ENCODE peak calls at places on chromosomes 12 and 14, in five cellular contexts. Z is heart left ventricle; N is activated CD8-positive, alpha-beta memory T cell treated with anti-CD3 and anti-CD28 coated beads for 1 hour; X is H7; G is AML-193. J is an unnamed sample.

GRCh38 chr12:52603314-52603713 is 2.1 kb upstream of the KRT72 start:
- DNase-seq in Z (no peak), G (no peak), X (no peak), N (no peak), J (no peak)

GRCh38 chr12:7129647-7130536 is at the start of gene CLSTN3:
- DNase-seq in G (peak; percentile 47), N (peak; percentile 77), Z (peak; percentile 89), X (peak; percentile 100), J (peak; percentile 96)

GRCh38 chr12:68007466-68007865 is 18.2 kb downstream of the IFNG-AS1 start:
- DNase-seq in Z (no peak), X (no peak), N (no peak), G (no peak), J (no peak)

GRCh38 chr14:44961151-44961729 is 507 bp downstream of the KLHL28 start:
- DNase-seq in Z (peak; percentile 56), X (peak; percentile 40), G (peak; percentile 43), N (peak; percentile 44), J (peak; percentile 82)

GRCh38 chr12:127926004-127926403 is 341.0 kb upstream of the TMEM132C start:
- DNase-seq in Z (peak; percentile 32), G (no peak), N (no peak), X (peak; percentile 40), J (peak; percentile 55)

GRCh38 chr12:5623411-5623810 is 191.5 kb downstream of the NTF3 start:
- DNase-seq in X (no peak), N (no peak), G (no peak), Z (no peak), J (no peak)

GRCh38 chr14:98878278-98878677 is 393.7 kb downstream of the BCL11B start:
- DNase-seq in N (no peak), G (no peak), Z (no peak), X (no peak), J (no peak)

GRCh38 chr12:13085968-13086686 is 17.3 kb downstream of the GSG1 start:
- DNase-seq in Z (no peak), N (no peak), G (no peak), X (no peak), J (no peak)

GRCh38 chr12:54140958-54141388 is 47.8 kb downstream of the SMUG1 start:
- DNase-seq in N (no peak), G (no peak), Z (no peak), X (peak; percentile 47), J (peak; percentile 81)

GRCh38 chr14:103686831-103687485 is 28.3 kb downstream of the XRCC3 start:
- DNase-seq in G (no peak), X (no peak), N (no peak), Z (no peak), J (peak; percentile 9)

GRCh38 chr12:93886533-93887511 is 209.6 kb downstream of the CRADD start:
- DNase-seq in X (no peak), Z (no peak), G (no peak), N (no peak), J (no peak)

GRCh38 chr12:68327896-68328295 is 4.3 kb downstream of the MDM1 start:
- DNase-seq in N (no peak), G (no peak), X (no peak), Z (no peak), J (no peak)

GRCh38 chr14:71491925-71492324 is 440.3 kb upstream of the RGS6 start:
- DNase-seq in X (no peak), Z (no peak), N (no peak), G (no peak), J (no peak)

GRCh38 chr12:50505386-50505827 is 622 bp downstream of the DIP2B start:
- DNase-seq in Z (peak; percentile 49), G (no peak), N (peak; percentile 11), X (no peak), J (peak; percentile 49)

GRCh38 chr14:54654600-54654999 is 87.7 kb downstream of the SAMD4A start:
- DNase-seq in N (no peak), G (no peak), X (no peak), Z (no peak), J (no peak)

GRCh38 chr12:62190921-62191746 is 69.1 kb upstream of the USP15 start:
- DNase-seq in G (no peak), N (no peak), Z (peak; percentile 26), X (peak; percentile 71), J (peak; percentile 45)

GRCh38 chr12:105253882-105254513 is 18.0 kb upstream of the APPL2 start:
- DNase-seq in N (no peak), X (no peak), G (no peak), Z (no peak), J (peak; percentile 49)

GRCh38 chr14:99202516-99202915 is 69.5 kb downstream of the BCL11B start:
- DNase-seq in X (no peak), N (no peak), Z (peak; percentile 10), G (no peak), J (no peak)

GRCh38 chr12:108854453-108855283 is 2.7 kb downstream of the SSH1 start:
- DNase-seq in N (no peak), X (no peak), G (no peak), Z (peak; percentile 79), J (peak; percentile 71)

GRCh38 chr12:88752183-88752582 is 171.9 kb upstream of the KITLG start:
- DNase-seq in X (no peak), N (no peak), Z (no peak), G (no peak), J (no peak)

GRCh38 chr14:50475460-50475859 is 56.9 kb downstream of the MAP4K5 start:
- DNase-seq in X (no peak), G (no peak), N (no peak), Z (no peak), J (no peak)

GRCh38 chr12:113065126-113066007 is 8.8 kb downstream of the DTX1 start:
- DNase-seq in N (no peak), Z (no peak), G (no peak), X (peak; percentile 98), J (no peak)

GRCh38 chr14:50542941-50543418 is 10.6 kb upstream of the MAP4K5 start:
- DNase-seq in Z (no peak), X (peak; percentile 48), N (no peak), G (peak; percentile 39), J (no peak)

GRCh38 chr12:96242597-96242996 is 48.4 kb downstream of the ELK3 start:
- DNase-seq in X (no peak), Z (peak; percentile 47), N (no peak), G (no peak), J (no peak)

GRCh38 chr14:24984846-24985589 is 64.9 kb downstream of the STXBP6 start:
- DNase-seq in X (no peak), G (no peak), Z (peak; percentile 41), N (no peak), J (no peak)

GRCh38 chr12:63897931-63898330 is 53.4 kb downstream of the SRGAP1 start:
- DNase-seq in N (no peak), G (peak; percentile 28), X (no peak), Z (no peak), J (no peak)

GRCh38 chr12:113403435-113404415 is at the start of gene SDS:
- DNase-seq in Z (peak; percentile 66), G (peak; percentile 32), X (peak; percentile 56), N (no peak), J (no peak)

GRCh38 chr14:74391479-74391878 is 34.5 kb downstream of the SYNDIG1L start:
- DNase-seq in G (no peak), Z (no peak), N (no peak), X (no peak), J (no peak)

GRCh38 chr12:51951843-51952722 is 584 bp downstream of the ACVR1B start:
- DNase-seq in Z (peak; percentile 46), G (no peak), X (peak; percentile 60), N (no peak), J (peak; percentile 74)

GRCh38 chr14:52848626-52849025 is 57.2 kb upstream of the GNPNAT1 start:
- DNase-seq in N (no peak), G (no peak), X (no peak), Z (no peak), J (no peak)

GRCh38 chr12:12236896-12237295 is 29.9 kb downstream of the LRP6 start:
- DNase-seq in N (no peak), Z (no peak), X (no peak), G (no peak), J (no peak)

GRCh38 chr12:4386756-4387155 is 7.2 kb upstream of the FGF23 start:
- DNase-seq in N (no peak), G (no peak), X (no peak), Z (no peak), J (no peak)

GRCh38 chr12:40874868-40875267 is 182.6 kb downstream of the CNTN1 start:
- DNase-seq in G (no peak), N (no peak), X (no peak), Z (no peak), J (no peak)

GRCh38 chr14:21090194-21090939 is 8.1 kb downstream of the ZNF219 start:
- DNase-seq in N (no peak), G (no peak), X (peak; percentile 96), Z (no peak), J (peak; percentile 84)

GRCh38 chr14:104976198-104977007 is 1.8 kb downstream of the AHNAK2 start:
- DNase-seq in G (peak; percentile 43), N (peak; percentile 85), Z (peak; percentile 86), X (peak; percentile 91), J (peak; percentile 91)

GRCh38 chr14:76882646-76883045 is 56.4 kb downstream of the LRRC74A start:
- DNase-seq in Z (no peak), X (no peak), G (no peak), N (no peak), J (no peak)

J was measured in aorta.